ENCODE peak calls at places on chromosomes 5 and 9, in four cellular contexts. V is NCI-H2081, W is fibroblast of mammary gland, F is COR-L47. Y is an unnamed sample.

GRCh38 chr5:139379626-139380449 is 3.3 kb downstream of the SLC23A1 start:
- DNase-seq in F (no peak), V (no peak), W (no peak), Y (no peak)

GRCh38 chr5:81128416-81128815 is 104.7 kb upstream of the CKMT2 start:
- DNase-seq in W (no peak), V (no peak), F (no peak), Y (no peak)

GRCh38 chr9:19812194-19812593 is 23.4 kb upstream of the SLC24A2 start:
- DNase-seq in W (no peak), F (no peak), V (no peak), Y (no peak)

GRCh38 chr5:74622122-74622521 is 18.4 kb downstream of the ENC1 start:
- DNase-seq in F (no peak), W (no peak), V (no peak), Y (no peak)

GRCh38 chr5:54002779-54003178 is 307.6 kb downstream of the ARL15 start:
- DNase-seq in F (no peak), W (no peak), V (no peak), Y (no peak)

GRCh38 chr5:174837919-174838902 is 113.8 kb downstream of the MSX2 start:
- DNase-seq in F (peak), W (peak), V (no peak), Y (no peak)

GRCh38 chr5:71586052-71586940 is 844 bp upstream of the MCCC2 start:
- DNase-seq in V (peak), F (no peak), W (peak), Y (no peak)

GRCh38 chr5:172407241-172407691 is 47.1 kb downstream of the SH3PXD2B start:
- DNase-seq in V (no peak), F (no peak), W (peak), Y (no peak)

GRCh38 chr5:111628901-111629300 is 116.6 kb upstream of the STARD4 start:
- DNase-seq in V (no peak), W (peak), F (no peak), Y (no peak)

GRCh38 chr9:96868709-96869108 is 14.4 kb upstream of the ZNF782 start:
- DNase-seq in F (no peak), V (no peak), W (no peak), Y (no peak)

GRCh38 chr9:15211160-15211993 is 95.6 kb downstream of the TTC39B start:
- DNase-seq in V (peak), W (peak), F (peak), Y (peak)

Y was measured in T-helper 17 cell.